ENCODE peak calls at places on chromosomes 13 and 19, in five cellular contexts. I, F, X, J and N are unnamed samples.

GRCh38 chr13:98890186-98890585 is 87.7 kb downstream of the DOCK9 start:
- DNase-seq in I (peak), F (peak), X (peak), J (no peak), N (peak)

GRCh38 chr13:110872768-110873638 is 41.9 kb downstream of the ANKRD10 start:
- DNase-seq in I (no peak), F (no peak), X (no peak), J (no peak), N (no peak)

GRCh38 chr13:87128006-87128405 is 543.2 kb upstream of the SLITRK5 start:
- DNase-seq in I (no peak), F (no peak), X (peak), J (no peak), N (no peak)

GRCh38 chr19:32406161-32407003 is 812 bp downstream of the DPY19L3 start:
- DNase-seq in I (no peak), F (no peak), X (no peak), J (no peak), N (no peak)

GRCh38 chr19:41895745-41896580 is 13.0 kb downstream of the ARHGEF1 start:
- DNase-seq in I (no peak), F (no peak), X (no peak), J (no peak), N (no peak)

GRCh38 chr19:6318772-6319171 is 14.6 kb downstream of the ACER1 start:
- DNase-seq in I (peak), F (no peak), X (peak), J (no peak), N (no peak)

GRCh38 chr19:54188224-54188871 is 1.0 kb downstream of the MBOAT7 start:
- DNase-seq in I (peak), F (peak), X (no peak), J (no peak), N (peak)

GRCh38 chr13:99176309-99177276 is 24.1 kb upstream of the UBAC2 start:
- DNase-seq in I (peak), F (peak), X (peak), J (no peak), N (peak)

GRCh38 chr13:39602614-39603366 is at the start of gene LHFPL6:
- DNase-seq in I (peak), F (peak), X (peak), J (peak), N (peak)

GRCh38 chr19:35882074-35882832 is 13.9 kb downstream of the APLP1 start:
- DNase-seq in I (peak), F (no peak), X (peak), J (no peak), N (no peak)

GRCh38 chr19:6216996-6217751 is 62.6 kb downstream of the MLLT1 start:
- DNase-seq in I (no peak), F (no peak), X (no peak), J (no peak), N (peak)

GRCh38 chr13:112968380-112968909 is 569 bp upstream of the MCF2L start:
- DNase-seq in I (no peak), F (peak), X (no peak), J (no peak), N (no peak)

GRCh38 chr13:21894703-21895699 is 224.1 kb downstream of the FGF9 start:
- DNase-seq in I (no peak), F (no peak), X (no peak), J (no peak), N (no peak)

GRCh38 chr19:7789447-7789846 is 26.4 kb downstream of the CLEC4M start:
- DNase-seq in I (no peak), F (no peak), X (no peak), J (no peak), N (peak)

GRCh38 chr19:43474487-43474886 is 9.1 kb upstream of the LYPD3 start:
- DNase-seq in I (no peak), F (no peak), X (no peak), J (no peak), N (no peak)

GRCh38 chr19:14512420-14512961 is 5.7 kb downstream of the DNAJB1 start:
- DNase-seq in I (no peak), F (no peak), X (no peak), J (no peak), N (no peak)

GRCh38 chr19:6811906-6812305 is 39.4 kb downstream of the VAV1 start:
- DNase-seq in I (peak), F (no peak), X (peak), J (no peak), N (no peak)

GRCh38 chr13:97892717-97893116 is 60.8 kb upstream of the IPO5 start:
- DNase-seq in I (peak), F (no peak), X (peak), J (no peak), N (no peak)

GRCh38 chr13:23898101-23898500 is 799 bp upstream of the C1QTNF9B start:
- DNase-seq in I (no peak), F (no peak), X (no peak), J (no peak), N (no peak)

GRCh38 chr13:111511219-111511732 is 190.8 kb downstream of the TEX29 start:
- DNase-seq in I (no peak), F (no peak), X (no peak), J (no peak), N (no peak)

GRCh38 chr13:98599502-98600328 is 22.8 kb upstream of the STK24 start:
- DNase-seq in I (no peak), F (no peak), X (no peak), J (no peak), N (peak)

GRCh38 chr13:26112843-26113242 is 61.0 kb upstream of the SHISA2 start:
- DNase-seq in I (no peak), F (no peak), X (peak), J (no peak), N (no peak)

GRCh38 chr19:1264801-1265610 is 4.1 kb upstream of the CIRBP start:
- DNase-seq in I (peak), F (no peak), X (peak), J (peak), N (peak)

GRCh38 chr13:107721436-107721835 is 493.9 kb downstream of the LIG4 start:
- DNase-seq in I (no peak), F (no peak), X (no peak), J (no peak), N (no peak)

GRCh38 chr13:48066310-48066989 is 28.5 kb downstream of the MED4 start:
- DNase-seq in I (peak), F (peak), X (peak), J (no peak), N (no peak)

GRCh38 chr13:109778102-109778542 is 8.3 kb downstream of the IRS2 start:
- DNase-seq in I (peak), F (no peak), X (peak), J (no peak), N (no peak)

GRCh38 chr13:21537105-21537504 is 66.9 kb downstream of the MICU2 start:
- DNase-seq in I (no peak), F (no peak), X (peak), J (no peak), N (no peak)

GRCh38 chr13:46232281-46232680 is 20.6 kb downstream of the LRRC63 start:
- DNase-seq in I (peak), F (no peak), X (no peak), J (no peak), N (no peak)

GRCh38 chr13:111612918-111613317 is 292.5 kb downstream of the TEX29 start:
- DNase-seq in I (no peak), F (no peak), X (no peak), J (no peak), N (peak)

GRCh38 chr13:30394798-30395191 is 27.5 kb upstream of the UBE2L5 start:
- DNase-seq in I (peak), F (peak), X (peak), J (no peak), N (no peak)

GRCh38 chr13:27667946-27668345 is 46.3 kb downstream of the POLR1D start:
- DNase-seq in I (no peak), F (no peak), X (no peak), J (no peak), N (no peak)

GRCh38 chr13:33454844-33455256 is 169.3 kb upstream of the STARD13 start:
- DNase-seq in I (no peak), F (no peak), X (no peak), J (no peak), N (no peak)

GRCh38 chr19:41309225-41310030 is 544 bp upstream of the CCDC97 start:
- DNase-seq in I (no peak), F (no peak), X (peak), J (no peak), N (no peak)